ENCODE peak calls at places on chromosomes 7 and 10, in seven cellular contexts. R is cardiac fibroblast, P is DND-41, V is testis, F is heart right ventricle, M is astrocyte of the spinal cord, L is A549. I is an unnamed sample.

GRCh38 chr10:124287791-124288190 is 130.9 kb downstream of the OAT start:
- DNase-seq in V (no peak), M (no peak), F (no peak), P (no peak), R (no peak), L (no peak), I (no peak)

GRCh38 chr10:129764011-129764900 is 199.8 kb downstream of the EBF3 start:
- DNase-seq in F (no peak), M (no peak), L (no peak), R (no peak), V (peak; percentile 4), P (no peak), I (no peak)

GRCh38 chr7:157193274-157193673 is 54.5 kb downstream of the UBE3C start:
- DNase-seq in R (no peak), L (no peak), P (no peak), M (no peak), V (no peak), F (no peak), I (no peak)

GRCh38 chr10:80046629-80047441 is 31.6 kb upstream of the TMEM254 start:
- DNase-seq in F (peak; percentile 70), V (peak; percentile 89), R (peak; percentile 77), M (peak; percentile 56), L (peak; percentile 63), P (peak; percentile 61), I (peak; percentile 62)

GRCh38 chr7:98214811-98215321 is 3.6 kb downstream of the BHLHA15 start:
- DNase-seq in P (no peak), R (no peak), M (no peak), F (no peak), L (no peak), V (no peak), I (no peak)

GRCh38 chr7:39693812-39694211 is 70.4 kb downstream of the RALA start:
- DNase-seq in M (no peak), V (no peak), F (no peak), P (no peak), L (no peak), R (peak; percentile 42), I (no peak)

GRCh38 chr7:92717982-92718716 is 118.2 kb downstream of the CDK6 start:
- DNase-seq in M (peak; percentile 90), R (peak; percentile 55), V (no peak), P (peak; percentile 37), F (peak; percentile 24), L (peak; percentile 36), I (peak; percentile 32)

GRCh38 chr10:52280051-52280450 is 34.0 kb upstream of the DKK1 start:
- DNase-seq in R (peak; percentile 51), M (no peak), F (no peak), V (no peak), P (no peak), L (no peak), I (no peak)

GRCh38 chr10:103590744-103591291 is 97.3 kb downstream of the NEURL1 start:
- DNase-seq in M (no peak), R (no peak), P (no peak), V (no peak), L (no peak), F (no peak), I (no peak)

GRCh38 chr10:103593022-103593570 is 99.6 kb downstream of the NEURL1 start:
- DNase-seq in M (no peak), F (no peak), P (no peak), L (no peak), V (no peak), R (no peak), I (no peak)

GRCh38 chr10:103594326-103594725 is 100.8 kb downstream of the NEURL1 start:
- DNase-seq in P (no peak), M (no peak), V (no peak), L (no peak), R (no peak), F (no peak), I (no peak)

GRCh38 chr10:103590060-103590459 is 96.6 kb downstream of the NEURL1 start:
- DNase-seq in R (no peak), M (no peak), F (no peak), V (no peak), L (no peak), P (no peak), I (no peak)

DNA sequence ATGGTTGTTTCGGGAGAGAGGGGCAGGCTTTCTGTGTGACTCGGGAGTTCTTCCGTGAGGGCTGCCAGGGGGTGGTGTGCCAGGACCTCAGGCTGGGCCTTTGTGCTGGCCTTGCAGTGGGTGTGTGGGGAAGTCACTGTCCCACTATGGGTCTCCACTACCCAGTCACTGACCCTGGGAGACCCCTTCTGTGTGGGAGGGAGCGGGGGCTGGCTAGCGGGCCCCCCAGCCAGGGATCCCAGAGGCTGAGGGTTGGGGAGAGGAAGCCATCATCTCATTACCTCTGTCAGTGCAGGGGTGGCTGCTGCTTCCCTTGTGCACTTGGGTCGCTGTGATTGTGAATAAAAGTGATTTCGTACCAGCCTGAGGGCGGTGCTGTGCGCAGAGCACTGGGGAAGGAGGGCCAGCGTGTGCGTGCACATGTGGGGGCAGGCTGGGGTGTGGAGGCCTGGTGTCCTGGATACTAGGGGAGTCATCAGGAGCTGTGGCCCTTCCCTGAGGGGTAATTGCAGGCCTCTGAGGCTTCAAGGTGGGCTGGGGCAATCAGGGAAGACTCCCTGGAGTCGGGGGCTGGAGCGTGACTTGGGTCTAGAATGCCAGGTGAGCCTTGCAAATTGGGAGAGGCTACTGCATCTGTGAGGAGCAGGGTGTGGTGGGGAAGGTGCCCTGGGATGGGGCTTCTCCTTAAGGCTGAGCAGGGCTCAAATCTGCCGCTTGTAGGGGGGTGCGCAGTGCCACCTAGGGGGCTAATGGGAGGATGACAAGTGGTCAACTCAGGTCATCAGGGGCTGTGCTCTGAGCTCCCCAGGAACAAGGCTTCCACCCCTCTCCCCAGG is 98.9 kb downstream of the NEURL1 start:
- DNase-seq in V (peak; percentile 41), M (peak; percentile 15), L (peak; percentile 56), P (peak; percentile 56), R (peak; percentile 41), F (no peak), I (peak; percentile 35)
- TF ChIP-seq CTCF in V (no peak), M (peak; percentile 81), L (peak; percentile 77), P (peak; percentile 82), R (peak; percentile 76), F (peak; percentile 70), I (peak; percentile 67)

GRCh38 chr7:73605601-73606220 is 18.6 kb downstream of the MLXIPL start:
- DNase-seq in P (no peak), V (no peak), L (no peak), F (no peak), M (no peak), R (no peak), I (no peak)

GRCh38 chr7:73611017-73611555 is 13.2 kb downstream of the MLXIPL start:
- DNase-seq in P (no peak), V (no peak), R (no peak), L (no peak), F (no peak), M (no peak), I (no peak)

GRCh38 chr7:73602721-73603651 is 21.3 kb downstream of the MLXIPL start:
- DNase-seq in P (no peak), F (no peak), L (no peak), V (no peak), R (no peak), M (no peak), I (no peak)

GRCh38 chr7:73610105-73610504 is 14.2 kb downstream of the MLXIPL start:
- DNase-seq in F (no peak), M (no peak), L (no peak), V (no peak), R (no peak), P (no peak), I (no peak)

DNA sequence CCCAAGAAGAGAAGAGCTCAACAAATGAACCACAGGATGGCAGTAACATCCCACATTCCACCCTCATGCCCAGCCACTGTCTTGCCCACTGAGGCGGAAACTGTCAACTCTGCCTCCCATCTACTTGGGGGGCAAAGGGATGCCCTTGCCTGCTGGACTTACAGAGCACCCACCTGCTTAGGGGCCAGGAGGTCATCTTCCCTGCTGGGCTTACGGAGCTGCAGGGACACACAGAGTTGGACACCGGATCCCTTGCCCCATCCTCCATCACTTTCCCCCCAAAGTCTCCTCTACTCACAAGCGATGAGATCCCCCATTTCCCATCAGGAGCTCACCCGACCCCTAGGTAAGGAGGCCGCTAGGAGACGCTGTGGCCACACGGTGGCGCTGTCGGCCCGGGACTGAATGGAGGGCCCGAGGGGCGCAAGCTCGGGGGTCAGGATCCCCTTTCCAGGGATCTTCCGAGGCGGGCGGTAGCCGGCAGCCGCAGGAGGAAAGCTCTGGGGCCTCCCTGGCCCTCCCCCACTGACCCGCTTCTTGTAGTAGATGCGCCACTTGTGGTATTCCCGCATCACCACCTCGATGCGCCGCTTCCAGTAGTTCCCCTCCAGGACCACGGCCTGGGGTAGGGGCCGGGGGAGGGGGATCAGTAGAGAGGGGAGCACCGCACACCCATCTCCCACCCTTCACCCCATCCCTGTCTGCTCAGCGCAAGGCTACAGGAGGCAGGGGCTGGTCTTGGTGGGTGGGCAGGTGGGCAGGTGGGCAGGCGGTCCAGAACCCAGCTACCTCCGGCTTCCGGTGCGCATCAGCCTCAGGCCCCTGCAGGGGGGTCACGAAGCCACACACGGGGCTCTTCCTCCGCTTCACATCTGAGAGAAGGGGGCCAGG is 17.3 kb downstream of the MLXIPL start:
- DNase-seq in L (peak; percentile 59), V (peak; percentile 70), P (peak; percentile 64), F (peak; percentile 65), R (peak; percentile 43), M (peak; percentile 25), I (peak; percentile 21)
- H3K4me3 ChIP-seq in L (no peak overlapping the region), V (peak overlapping the region; percentile 44), P (no peak overlapping the region), F (no peak overlapping the region), R (no peak overlapping the region), M (no peak overlapping the region), I (no peak overlapping the region)

GRCh38 chr7:107889992-107890391 is 991 bp upstream of the DLD start:
- DNase-seq in R (no peak), F (no peak), L (no peak), P (no peak), V (no peak), M (no peak), I (no peak)

GRCh38 chr7:107890962-107891618 is at the start of gene DLD:
- DNase-seq in F (peak; percentile 95), V (peak; percentile 96), L (peak; percentile 93), R (peak; percentile 92), M (peak; percentile 95), P (peak; percentile 94), I (peak; percentile 90)

GRCh38 chr7:107890493-107890961 is 456 bp upstream of the DLD start:
- DNase-seq in P (no peak), L (no peak), F (no peak), V (no peak), M (no peak), R (no peak), I (no peak)

DNA sequence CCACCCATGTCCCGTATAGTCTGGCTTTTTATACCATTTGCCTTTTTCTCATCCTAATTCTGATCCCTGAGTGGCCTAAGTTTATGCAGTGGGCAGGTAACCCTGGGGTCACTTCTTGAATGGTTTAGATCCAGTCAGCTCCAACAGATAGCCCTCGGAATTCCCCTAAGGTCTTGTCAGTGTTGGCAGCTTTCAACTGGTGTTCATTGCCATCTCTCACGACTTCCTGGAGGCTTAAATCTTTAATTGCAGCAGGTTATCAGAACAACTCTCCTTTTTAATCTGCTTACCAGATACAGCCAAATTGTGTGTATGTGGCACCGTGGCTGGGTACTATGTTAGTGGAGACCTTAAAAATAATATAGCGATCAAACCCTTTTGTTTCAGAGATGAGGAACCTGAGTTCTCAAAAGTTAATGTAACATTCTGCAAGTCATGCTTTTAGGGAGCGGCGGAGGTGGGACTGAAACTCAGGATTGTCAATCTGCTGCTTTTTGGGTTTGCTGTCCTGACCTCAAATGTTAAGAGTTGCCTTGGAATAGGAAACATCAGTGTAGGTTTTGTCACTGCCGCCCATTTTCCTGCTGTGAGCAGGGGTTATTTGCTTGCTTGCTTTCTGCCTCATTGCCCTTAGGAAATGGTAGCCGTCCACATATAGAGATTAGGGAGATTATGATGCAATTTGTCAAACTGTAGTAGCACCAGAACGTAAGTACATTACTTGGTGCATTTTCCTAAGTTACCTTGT is 810 bp downstream of the DLD start:
- DNase-seq in P (no peak), M (no peak), R (peak; percentile 55), V (no peak), L (peak; percentile 21), F (no peak), I (peak; percentile 40)
- TF ChIP-seq CTCF in P (no peak), M (no peak), R (no peak), V (no peak), L (no peak), F (no peak), I (no peak)

GRCh38 chr10:11608159-11608966 is 3.1 kb downstream of the USP6NL start:
- DNase-seq in M (no peak), V (no peak), F (no peak), P (no peak), L (no peak), R (no peak), I (no peak)
- H3K4me3 ChIP-seq in M (no peak overlapping the region), V (no peak overlapping the region), F (no peak overlapping the region), P (no peak overlapping the region), L (no peak overlapping the region), R (no peak overlapping the region), I (no peak overlapping the region)

I was measured in fibroblast of mammary gland.